ENCODE peak calls at places on chromosome 13, in seven cellular contexts. One of them, this sample, is unnamed.

GRCh38 chr13:113863511-113864302 is at the start of gene GAS6:
- DNase-seq in nephron progenitor cell: peak; percentile 81
- DNase-seq in mucosa of descending colon: peak; percentile 77
- DNase-seq in cardiac fibroblast: peak; percentile 35
- DNase-seq in AG04449: no peak
- DNase-seq in heart right ventricle: peak; percentile 69
- DNase-seq in CD4-positive, alpha-beta T cell: no peak
- DNase-seq in this sample: no peak

GRCh38 chr13:79749985-79750551 is 269.1 kb downstream of the NDFIP2 start:
- DNase-seq in nephron progenitor cell: no peak
- DNase-seq in AG04449: peak; percentile 98
- DNase-seq in heart right ventricle: peak; percentile 53
- DNase-seq in CD4-positive, alpha-beta T cell: no peak
- DNase-seq in mucosa of descending colon: no peak
- DNase-seq in cardiac fibroblast: peak; percentile 99
- DNase-seq in this sample: no peak

GRCh38 chr13:66714795-66715194 is 515.3 kb downstream of the PCDH9 start:
- DNase-seq in CD4-positive, alpha-beta T cell: no peak
- DNase-seq in heart right ventricle: no peak
- DNase-seq in nephron progenitor cell: no peak
- DNase-seq in cardiac fibroblast: peak; percentile 3
- DNase-seq in mucosa of descending colon: no peak
- DNase-seq in AG04449: no peak
- DNase-seq in this sample: no peak

GRCh38 chr13:37669845-37670244 is 71.3 kb upstream of the POSTN start:
- DNase-seq in cardiac fibroblast: no peak
- DNase-seq in nephron progenitor cell: no peak
- DNase-seq in heart right ventricle: no peak
- DNase-seq in mucosa of descending colon: no peak
- DNase-seq in CD4-positive, alpha-beta T cell: no peak
- DNase-seq in AG04449: no peak
- DNase-seq in this sample: no peak

GRCh38 chr13:112752711-112753541 is 63.1 kb downstream of the ATP11A start:
- DNase-seq in heart right ventricle: no peak
- DNase-seq in cardiac fibroblast: no peak
- DNase-seq in mucosa of descending colon: no peak
- DNase-seq in CD4-positive, alpha-beta T cell: no peak
- DNase-seq in nephron progenitor cell: no peak
- DNase-seq in AG04449: no peak
- DNase-seq in this sample: no peak

GRCh38 chr13:52004508-52005183 is 6.6 kb downstream of the ATP7B start:
- DNase-seq in heart right ventricle: no peak
- DNase-seq in mucosa of descending colon: peak; percentile 76
- DNase-seq in cardiac fibroblast: no peak
- DNase-seq in AG04449: no peak
- DNase-seq in nephron progenitor cell: no peak
- DNase-seq in CD4-positive, alpha-beta T cell: no peak
- DNase-seq in this sample: no peak

GRCh38 chr13:51332566-51333361 is 6.7 kb upstream of the SERPINE3 start:
- DNase-seq in CD4-positive, alpha-beta T cell: no peak
- DNase-seq in cardiac fibroblast: no peak
- DNase-seq in heart right ventricle: no peak
- DNase-seq in AG04449: no peak
- DNase-seq in mucosa of descending colon: no peak
- DNase-seq in nephron progenitor cell: no peak
- DNase-seq in this sample: no peak

GRCh38 chr13:21458457-21458815 is 667 bp downstream of the ZDHHC20 start:
- DNase-seq in AG04449: no peak
- DNase-seq in nephron progenitor cell: peak; percentile 36
- DNase-seq in heart right ventricle: peak; percentile 23
- DNase-seq in cardiac fibroblast: no peak
- DNase-seq in mucosa of descending colon: peak; percentile 73
- DNase-seq in CD4-positive, alpha-beta T cell: peak; percentile 38
- DNase-seq in this sample: no peak

GRCh38 chr13:77349365-77349764 is 22.5 kb upstream of the MYCBP2 start:
- DNase-seq in heart right ventricle: no peak
- DNase-seq in cardiac fibroblast: no peak
- DNase-seq in AG04449: no peak
- DNase-seq in CD4-positive, alpha-beta T cell: no peak
- DNase-seq in mucosa of descending colon: no peak
- DNase-seq in nephron progenitor cell: no peak
- DNase-seq in this sample: no peak

GRCh38 chr13:63201493-63201892 is 1785.8 kb upstream of the PCDH20 start:
- DNase-seq in mucosa of descending colon: no peak
- DNase-seq in AG04449: no peak
- DNase-seq in heart right ventricle: no peak
- DNase-seq in CD4-positive, alpha-beta T cell: no peak
- DNase-seq in nephron progenitor cell: no peak
- DNase-seq in cardiac fibroblast: no peak
- DNase-seq in this sample: no peak

GRCh38 chr13:49655906-49656305 is 27.6 kb downstream of the ARL11 start:
- DNase-seq in AG04449: no peak
- DNase-seq in cardiac fibroblast: no peak
- DNase-seq in nephron progenitor cell: no peak
- DNase-seq in heart right ventricle: no peak
- DNase-seq in mucosa of descending colon: no peak
- DNase-seq in CD4-positive, alpha-beta T cell: no peak
- DNase-seq in this sample: no peak

GRCh38 chr13:66102864-66103263 is 1127.3 kb downstream of the PCDH9 start:
- DNase-seq in AG04449: no peak
- DNase-seq in CD4-positive, alpha-beta T cell: no peak
- DNase-seq in cardiac fibroblast: peak; percentile 24
- DNase-seq in mucosa of descending colon: no peak
- DNase-seq in nephron progenitor cell: no peak
- DNase-seq in heart right ventricle: no peak
- DNase-seq in this sample: no peak

GRCh38 chr13:112057736-112058518 is 9.0 kb upstream of the SOX1 start:
- DNase-seq in AG04449: no peak
- DNase-seq in CD4-positive, alpha-beta T cell: no peak
- DNase-seq in cardiac fibroblast: no peak
- DNase-seq in nephron progenitor cell: no peak
- DNase-seq in heart right ventricle: no peak
- DNase-seq in mucosa of descending colon: no peak
- DNase-seq in this sample: no peak

GRCh38 chr13:38814331-38814730 is 127.5 kb downstream of the FREM2 start:
- DNase-seq in nephron progenitor cell: no peak
- DNase-seq in AG04449: no peak
- DNase-seq in heart right ventricle: no peak
- DNase-seq in CD4-positive, alpha-beta T cell: no peak
- DNase-seq in mucosa of descending colon: no peak
- DNase-seq in cardiac fibroblast: no peak
- DNase-seq in this sample: no peak

GRCh38 chr13:34816543-34816942 is 125.5 kb upstream of the NBEA start:
- DNase-seq in CD4-positive, alpha-beta T cell: no peak
- DNase-seq in nephron progenitor cell: no peak
- DNase-seq in heart right ventricle: no peak
- DNase-seq in cardiac fibroblast: peak; percentile 3
- DNase-seq in AG04449: peak; percentile 12
- DNase-seq in mucosa of descending colon: no peak
- DNase-seq in this sample: no peak

GRCh38 chr13:114325729-114326128 is 11.4 kb downstream of the CHAMP1 start:
- DNase-seq in cardiac fibroblast: peak; percentile 59
- DNase-seq in nephron progenitor cell: no peak
- DNase-seq in AG04449: no peak
- DNase-seq in CD4-positive, alpha-beta T cell: no peak
- DNase-seq in mucosa of descending colon: no peak
- DNase-seq in heart right ventricle: no peak
- DNase-seq in this sample: no peak

GRCh38 chr13:46296920-46297319 is 85.2 kb downstream of the LRRC63 start:
- DNase-seq in nephron progenitor cell: no peak
- DNase-seq in mucosa of descending colon: no peak
- DNase-seq in AG04449: peak; percentile 83
- DNase-seq in heart right ventricle: no peak
- DNase-seq in CD4-positive, alpha-beta T cell: no peak
- DNase-seq in cardiac fibroblast: peak; percentile 92
- DNase-seq in this sample: no peak

GRCh38 chr13:97279079-97279411 is 56.9 kb downstream of the MBNL2 start:
- DNase-seq in cardiac fibroblast: no peak
- DNase-seq in heart right ventricle: no peak
- DNase-seq in AG04449: no peak
- DNase-seq in mucosa of descending colon: no peak
- DNase-seq in CD4-positive, alpha-beta T cell: no peak
- DNase-seq in nephron progenitor cell: no peak
- DNase-seq in this sample: no peak

GRCh38 chr13:38755792-38756191 is 68.9 kb downstream of the FREM2 start:
- DNase-seq in CD4-positive, alpha-beta T cell: no peak
- DNase-seq in nephron progenitor cell: no peak
- DNase-seq in cardiac fibroblast: no peak
- DNase-seq in heart right ventricle: no peak
- DNase-seq in AG04449: no peak
- DNase-seq in mucosa of descending colon: no peak
- DNase-seq in this sample: no peak

GRCh38 chr13:113834496-113835200 is 29.2 kb downstream of the GAS6 start:
- DNase-seq in AG04449: no peak
- DNase-seq in CD4-positive, alpha-beta T cell: no peak
- DNase-seq in cardiac fibroblast: no peak
- DNase-seq in mucosa of descending colon: peak; percentile 49
- DNase-seq in nephron progenitor cell: no peak
- DNase-seq in heart right ventricle: no peak
- DNase-seq in this sample: no peak

GRCh38 chr13:43529796-43530195 is 257.0 kb downstream of the ENOX1 start:
- DNase-seq in heart right ventricle: no peak
- DNase-seq in nephron progenitor cell: no peak
- DNase-seq in AG04449: no peak
- DNase-seq in CD4-positive, alpha-beta T cell: no peak
- DNase-seq in mucosa of descending colon: no peak
- DNase-seq in cardiac fibroblast: no peak
- DNase-seq in this sample: no peak

GRCh38 chr13:100274942-100275506 is 186.1 kb downstream of the PCCA start:
- DNase-seq in AG04449: no peak
- DNase-seq in CD4-positive, alpha-beta T cell: no peak
- DNase-seq in heart right ventricle: no peak
- DNase-seq in cardiac fibroblast: no peak
- DNase-seq in nephron progenitor cell: no peak
- DNase-seq in mucosa of descending colon: no peak
- DNase-seq in this sample: no peak

GRCh38 chr13:46640843-46641242 is 87.9 kb downstream of the LRCH1 start:
- DNase-seq in mucosa of descending colon: no peak
- DNase-seq in heart right ventricle: no peak
- DNase-seq in AG04449: no peak
- DNase-seq in CD4-positive, alpha-beta T cell: no peak
- DNase-seq in nephron progenitor cell: no peak
- DNase-seq in cardiac fibroblast: no peak
- DNase-seq in this sample: no peak

DNA sequence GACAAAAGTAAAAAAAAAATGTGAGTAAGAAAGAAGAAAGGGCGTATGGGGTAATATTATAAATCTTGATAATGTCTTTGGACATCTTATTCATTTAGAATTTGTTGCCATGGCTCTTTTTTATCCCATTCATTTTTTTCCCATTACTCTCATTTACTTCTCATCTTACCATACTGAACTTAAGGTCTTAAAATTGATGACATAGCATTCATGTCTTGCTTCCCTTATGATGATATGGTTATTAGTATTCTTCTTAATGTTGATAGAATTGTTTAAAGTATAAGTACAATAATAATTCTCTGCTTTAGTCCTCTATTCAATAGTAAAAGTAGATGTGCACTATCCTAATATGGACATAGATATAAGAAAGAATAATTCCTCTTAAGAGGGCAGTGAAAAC is 204.1 kb upstream of the KLF12 start:
- DNase-seq in cardiac fibroblast: no peak
- DNase-seq in nephron progenitor cell: no peak
- DNase-seq in mucosa of descending colon: no peak
- DNase-seq in AG04449: no peak
- DNase-seq in CD4-positive, alpha-beta T cell: no peak
- DNase-seq in heart right ventricle: no peak
- DNase-seq in this sample: no peak
- TF ChIP-seq CTCF in cardiac fibroblast: no peak
- TF ChIP-seq CTCF in nephron progenitor cell: no peak
- TF ChIP-seq CTCF in mucosa of descending colon: no peak
- TF ChIP-seq CTCF in AG04449: no peak
- TF ChIP-seq CTCF in CD4-positive, alpha-beta T cell: no peak
- TF ChIP-seq CTCF in heart right ventricle: no peak
- TF ChIP-seq CTCF in this sample: no peak

GRCh38 chr13:30114586-30115256 is 192.6 kb downstream of the KATNAL1 start:
- DNase-seq in AG04449: no peak
- DNase-seq in mucosa of descending colon: peak; percentile 92
- DNase-seq in CD4-positive, alpha-beta T cell: peak; percentile 85
- DNase-seq in cardiac fibroblast: peak; percentile 78
- DNase-seq in nephron progenitor cell: peak; percentile 98
- DNase-seq in heart right ventricle: peak; percentile 85
- DNase-seq in this sample: peak; percentile 92
- TF ChIP-seq CTCF in AG04449: peak; percentile 95
- TF ChIP-seq CTCF in mucosa of descending colon: peak; percentile 83
- TF ChIP-seq CTCF in CD4-positive, alpha-beta T cell: peak; percentile 86
- TF ChIP-seq CTCF in cardiac fibroblast: peak; percentile 78
- TF ChIP-seq CTCF in nephron progenitor cell: peak; percentile 76
- TF ChIP-seq CTCF in heart right ventricle: peak; percentile 94
- TF ChIP-seq CTCF in this sample: peak; percentile 98

DNA sequence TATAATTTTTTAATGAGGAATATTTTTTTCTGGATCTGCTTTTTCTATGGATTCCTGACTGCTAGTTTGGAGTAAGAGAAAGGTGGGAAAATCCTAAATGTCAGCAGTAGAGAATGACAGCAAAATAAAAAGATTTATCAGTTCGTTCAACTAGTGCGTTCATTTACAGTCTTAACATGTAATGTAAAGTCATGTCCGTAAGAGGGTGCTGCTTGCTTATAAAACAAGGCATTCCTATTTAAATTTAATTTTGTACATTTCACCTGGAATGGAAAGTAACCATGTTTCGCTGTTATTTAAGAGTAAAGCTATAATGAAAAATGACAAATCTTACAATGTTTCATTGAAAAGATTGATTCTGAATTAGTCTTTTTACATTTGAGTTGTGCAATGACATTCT is 76.6 kb downstream of the ZMYM2 start:
- DNase-seq in AG04449: no peak
- DNase-seq in cardiac fibroblast: peak; percentile 19
- DNase-seq in mucosa of descending colon: no peak
- DNase-seq in nephron progenitor cell: no peak
- DNase-seq in CD4-positive, alpha-beta T cell: no peak
- DNase-seq in heart right ventricle: no peak
- DNase-seq in this sample: no peak
- TF ChIP-seq CTCF in AG04449: no peak
- TF ChIP-seq CTCF in cardiac fibroblast: peak; percentile 17
- TF ChIP-seq CTCF in mucosa of descending colon: no peak
- TF ChIP-seq CTCF in nephron progenitor cell: no peak
- TF ChIP-seq CTCF in CD4-positive, alpha-beta T cell: no peak
- TF ChIP-seq CTCF in heart right ventricle: peak; percentile 35
- TF ChIP-seq CTCF in this sample: peak; percentile 64

GRCh38 chr13:109669234-109669612 is 117.2 kb downstream of the IRS2 start:
- DNase-seq in nephron progenitor cell: no peak
- DNase-seq in CD4-positive, alpha-beta T cell: no peak
- DNase-seq in mucosa of descending colon: no peak
- DNase-seq in cardiac fibroblast: no peak
- DNase-seq in heart right ventricle: no peak
- DNase-seq in AG04449: no peak
- DNase-seq in this sample: no peak

GRCh38 chr13:109665781-109666249 is 120.6 kb downstream of the IRS2 start:
- DNase-seq in heart right ventricle: no peak
- DNase-seq in nephron progenitor cell: no peak
- DNase-seq in cardiac fibroblast: no peak
- DNase-seq in mucosa of descending colon: no peak
- DNase-seq in AG04449: no peak
- DNase-seq in CD4-positive, alpha-beta T cell: no peak
- DNase-seq in this sample: no peak

GRCh38 chr13:109668433-109669233 is 117.8 kb downstream of the IRS2 start:
- DNase-seq in heart right ventricle: no peak
- DNase-seq in mucosa of descending colon: no peak
- DNase-seq in AG04449: no peak
- DNase-seq in cardiac fibroblast: no peak
- DNase-seq in nephron progenitor cell: no peak
- DNase-seq in CD4-positive, alpha-beta T cell: no peak
- DNase-seq in this sample: no peak

GRCh38 chr13:109666656-109667448 is 119.5 kb downstream of the IRS2 start:
- DNase-seq in nephron progenitor cell: no peak
- DNase-seq in AG04449: no peak
- DNase-seq in CD4-positive, alpha-beta T cell: no peak
- DNase-seq in heart right ventricle: no peak
- DNase-seq in mucosa of descending colon: no peak
- DNase-seq in cardiac fibroblast: peak; percentile 34
- DNase-seq in this sample: no peak

GRCh38 chr13:109667754-109668360 is 118.5 kb downstream of the IRS2 start:
- DNase-seq in cardiac fibroblast: no peak
- DNase-seq in mucosa of descending colon: no peak
- DNase-seq in CD4-positive, alpha-beta T cell: no peak
- DNase-seq in heart right ventricle: no peak
- DNase-seq in AG04449: no peak
- DNase-seq in nephron progenitor cell: no peak
- DNase-seq in this sample: no peak
- TF ChIP-seq CTCF in cardiac fibroblast: no peak
- TF ChIP-seq CTCF in mucosa of descending colon: no peak
- TF ChIP-seq CTCF in CD4-positive, alpha-beta T cell: no peak
- TF ChIP-seq CTCF in heart right ventricle: no peak
- TF ChIP-seq CTCF in AG04449: no peak
- TF ChIP-seq CTCF in nephron progenitor cell: no peak
- TF ChIP-seq CTCF in this sample: no peak

This sample was measured in chondrocyte.